ENCODE peak calls at places on chromosomes 6 and 20, in nine cellular contexts. C, V, Z, F, P, N, Q, W and J are unnamed samples.

GRCh38 chr20:47464380-47465101 is 37.1 kb upstream of the NCOA3 start:
- DNase-seq in W (peak), P (peak), Q (peak), V (no peak), F (no peak), C (no peak), Z (peak), N (peak), J (no peak)

GRCh38 chr6:40845588-40845987 is 193.4 kb downstream of the UNC5CL start:
- DNase-seq in Z (no peak), W (peak), N (no peak), Q (no peak), C (peak), V (no peak), P (no peak), F (peak), J (no peak)

GRCh38 chr20:49163696-49164095 is 24.4 kb downstream of the STAU1 start:
- DNase-seq in F (no peak), V (no peak), W (no peak), P (no peak), Q (no peak), Z (no peak), N (no peak), C (no peak), J (no peak)

GRCh38 chr20:63738687-63739128 is 868 bp upstream of the SLC2A4RG start:
- DNase-seq in N (no peak), C (peak), W (peak), V (no peak), Q (peak), P (no peak), F (peak), Z (peak), J (peak)

GRCh38 chr20:2625062-2625461 is 27.4 kb upstream of the NOP56 start:
- DNase-seq in C (no peak), V (no peak), N (no peak), Z (no peak), P (no peak), Q (no peak), F (no peak), W (no peak), J (no peak)

GRCh38 chr6:145887969-145888368 is 73.4 kb upstream of the FBXO30 start:
- DNase-seq in Q (no peak), Z (no peak), P (no peak), F (no peak), W (peak), N (no peak), C (no peak), V (no peak), J (no peak)

GRCh38 chr20:33832113-33832853 is 21.1 kb downstream of the CHMP4B start:
- DNase-seq in P (no peak), C (no peak), V (no peak), N (no peak), F (peak), Z (no peak), Q (no peak), W (peak), J (no peak)

GRCh38 chr20:64101731-64102621 is 5.4 kb downstream of the NPBWR2 start:
- DNase-seq in P (no peak), V (peak), Z (no peak), C (peak), F (peak), N (no peak), Q (no peak), W (peak), J (no peak)

GRCh38 chr20:13008761-13009681 is at the start of gene SPTLC3:
- DNase-seq in Q (peak), W (peak), N (no peak), F (peak), Z (peak), V (no peak), P (peak), C (peak), J (no peak)

GRCh38 chr6:30543824-30544223 is 12.5 kb downstream of the GNL1 start:
- DNase-seq in P (no peak), C (no peak), Q (no peak), V (no peak), F (no peak), N (no peak), W (no peak), Z (no peak), J (no peak)

GRCh38 chr20:22698443-22698842 is 114.1 kb upstream of the FOXA2 start:
- DNase-seq in F (no peak), W (no peak), P (no peak), Q (no peak), V (no peak), N (no peak), C (no peak), Z (no peak), J (no peak)

GRCh38 chr6:72554203-72554564 is 67.7 kb upstream of the KCNQ5 start:
- DNase-seq in Z (no peak), N (peak), Q (no peak), W (no peak), P (no peak), V (no peak), C (no peak), F (no peak), J (no peak)

GRCh38 chr20:61908057-61909026 is 157.3 kb downstream of the TAF4 start:
- DNase-seq in C (no peak), F (no peak), W (no peak), N (no peak), P (no peak), V (no peak), Q (no peak), Z (no peak), J (no peak)

GRCh38 chr20:57262244-57263126 is 4.0 kb downstream of the BMP7 start:
- DNase-seq in P (no peak), V (no peak), N (no peak), F (peak), Z (no peak), W (no peak), C (no peak), Q (no peak), J (no peak)

GRCh38 chr20:35497780-35498189 is 31.7 kb downstream of the C20orf173 start:
- DNase-seq in V (no peak), P (no peak), C (no peak), Q (no peak), N (no peak), Z (peak), W (peak), F (no peak), J (no peak)

GRCh38 chr6:38155144-38155543 is 335.6 kb downstream of the ZFAND3 start:
- DNase-seq in F (no peak), W (peak), Q (peak), P (peak), C (no peak), N (no peak), Z (no peak), V (no peak), J (no peak)

GRCh38 chr6:90062667-90063066 is 168.4 kb downstream of the GJA10 start:
- DNase-seq in Z (no peak), N (no peak), P (no peak), C (no peak), F (no peak), W (no peak), V (no peak), Q (no peak), J (no peak)
- TF ChIP-seq CTCF in Z (no peak), N (no peak), P (no peak), C (no peak), F (no peak), W (no peak), V (no peak), Q (no peak), J (no peak)

DNA sequence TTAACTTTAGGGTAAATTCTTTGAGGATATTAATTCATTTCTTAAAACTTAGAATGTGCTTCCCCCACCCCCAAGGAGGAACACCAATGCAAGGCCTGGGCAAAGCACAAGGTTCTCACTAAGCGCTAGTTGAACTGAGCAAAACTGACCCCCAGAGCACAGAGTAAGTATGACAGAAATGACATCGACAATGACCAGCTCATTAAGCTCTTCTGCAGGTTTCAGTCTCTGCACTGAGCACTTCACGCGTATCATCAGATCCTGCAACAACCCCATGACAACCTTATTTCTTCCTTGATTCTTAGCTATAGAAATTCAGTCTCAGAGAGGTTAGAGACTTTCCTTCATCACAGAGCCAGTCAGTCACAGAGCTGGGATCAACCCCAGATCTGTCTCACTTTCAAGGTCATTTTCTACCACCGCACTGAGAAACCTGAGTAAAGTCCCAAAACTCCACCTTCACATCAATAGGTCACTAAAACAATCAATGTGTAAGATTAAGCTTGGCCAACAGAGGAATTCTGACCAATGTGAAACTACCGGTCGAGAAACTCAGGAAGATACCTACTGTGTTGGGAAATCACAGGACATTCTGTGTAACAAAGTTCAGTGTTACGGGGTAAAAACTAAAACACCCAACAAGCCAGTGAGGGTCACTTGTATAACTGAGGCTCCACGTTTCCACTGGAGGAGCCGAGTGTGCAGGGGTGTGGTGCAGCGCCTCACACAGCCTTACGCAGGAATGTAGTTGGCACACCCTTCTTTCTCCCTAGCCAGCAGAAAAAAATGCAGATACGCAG is 129.0 kb upstream of the FOXQ1 start:
- DNase-seq in Q (no peak), V (no peak), C (no peak), N (no peak), F (no peak), P (no peak), W (peak), Z (no peak), J (no peak)
- TF ChIP-seq CTCF in Q (no peak), V (no peak), C (no peak), N (no peak), F (no peak), P (no peak), W (no peak), Z (no peak), J (no peak)

GRCh38 chr6:5399391-5399790 is 138.1 kb downstream of the FARS2 start:
- DNase-seq in V (no peak), P (no peak), N (no peak), W (no peak), Z (no peak), C (no peak), F (no peak), Q (no peak), J (no peak)

GRCh38 chr6:5398530-5398929 is 137.2 kb downstream of the FARS2 start:
- DNase-seq in C (peak), W (no peak), F (peak), P (no peak), Z (no peak), Q (no peak), N (no peak), V (no peak), J (no peak)

GRCh38 chr6:5403076-5403475 is 141.8 kb downstream of the FARS2 start:
- DNase-seq in Q (no peak), N (no peak), Z (no peak), C (no peak), V (no peak), P (no peak), W (no peak), F (no peak), J (no peak)

GRCh38 chr6:5403619-5404018 is 142.3 kb downstream of the FARS2 start:
- DNase-seq in F (no peak), N (no peak), P (no peak), C (no peak), V (no peak), W (no peak), Q (no peak), Z (no peak), J (no peak)

GRCh38 chr6:5401845-5402738 is 140.8 kb downstream of the FARS2 start:
- DNase-seq in C (peak), W (no peak), V (no peak), Q (no peak), F (peak), Z (no peak), P (no peak), N (no peak), J (no peak)
- TF ChIP-seq CTCF in C (peak), W (peak), V (peak), Q (no peak), F (peak), Z (peak), P (no peak), N (peak), J (peak)

GRCh38 chr6:62039602-62040001 is 246.4 kb downstream of the KHDRBS2 start:
- DNase-seq in V (no peak), Q (no peak), C (no peak), W (no peak), Z (no peak), F (no peak), N (no peak), P (no peak), J (no peak)

DNA sequence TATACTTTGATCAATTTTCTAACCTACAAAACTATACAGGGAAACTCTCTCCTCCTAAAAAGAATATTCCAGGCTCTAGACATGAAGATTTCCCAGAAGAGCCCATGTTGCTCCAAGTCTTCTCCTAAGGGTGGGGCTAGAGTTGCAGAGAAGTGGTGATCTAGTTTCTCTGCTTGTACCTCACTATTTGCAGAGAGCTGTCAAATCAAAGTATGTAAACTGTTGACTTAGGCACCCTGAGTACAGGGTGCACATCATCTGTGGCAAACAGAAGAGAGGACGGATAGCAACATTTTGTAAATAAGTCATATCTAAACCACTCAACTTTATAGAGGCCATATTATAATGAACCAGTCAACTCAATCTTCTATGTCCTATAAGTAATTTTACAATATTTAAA is 250.1 kb downstream of the KHDRBS2 start:
- DNase-seq in C (no peak), V (no peak), F (no peak), N (no peak), W (no peak), P (no peak), Q (no peak), Z (no peak), J (no peak)
- TF ChIP-seq CTCF in C (no peak), V (no peak), F (no peak), N (no peak), W (no peak), P (no peak), Q (no peak), Z (no peak), J (no peak)

GRCh38 chr6:90297124-90297865 is 652 bp upstream of the BACH2 start:
- DNase-seq in W (no peak), F (peak), Z (no peak), P (no peak), N (no peak), C (peak), V (no peak), Q (no peak), J (no peak)

GRCh38 chr6:90294614-90294988 is 2.0 kb downstream of the BACH2 start:
- DNase-seq in W (no peak), F (peak), P (no peak), Z (no peak), N (no peak), Q (no peak), C (peak), V (no peak), J (no peak)

GRCh38 chr6:90296346-90297123 is at the start of gene BACH2:
- DNase-seq in F (peak), W (peak), N (no peak), Z (peak), V (no peak), P (peak), C (peak), Q (peak), J (peak)

GRCh38 chr6:90294989-90295853 is 1.4 kb downstream of the BACH2 start:
- DNase-seq in V (no peak), C (peak), P (peak), W (peak), F (peak), Q (no peak), N (no peak), Z (no peak), J (no peak)

GRCh38 chr6:90295854-90296345 is 743 bp downstream of the BACH2 start:
- DNase-seq in C (peak), Z (peak), V (no peak), N (no peak), W (peak), Q (peak), P (peak), F (peak), J (peak)
- TF ChIP-seq CTCF in C (peak), Z (no peak), V (peak), N (peak), W (peak), Q (no peak), P (no peak), F (no peak), J (peak)

GRCh38 chr6:32718879-32719278 is 22.3 kb upstream of the HLA-DQA2 start:
- DNase-seq in V (no peak), N (no peak), C (no peak), Z (no peak), W (no peak), F (no peak), P (no peak), Q (no peak), J (no peak)

GRCh38 chr6:32716396-32716795 is 24.8 kb upstream of the HLA-DQA2 start:
- DNase-seq in F (no peak), P (no peak), Q (no peak), C (no peak), V (no peak), Z (no peak), N (no peak), W (no peak), J (no peak)
- TF ChIP-seq CTCF in F (no peak), P (no peak), Q (no peak), C (no peak), V (no peak), Z (no peak), N (no peak), W (no peak), J (no peak)